ENCODE peak calls at places on chromosomes 1 and 21, in five cellular contexts. One of them, this sample, is unnamed.
A peak's percentile ranks its signal among the peaks of the same experiment; 100 is the strongest.

GRCh38 chr1:236868625-236869467 is 73.8 kb downstream of the MTR start:
- DNase-seq in vagina: no peak
- DNase-seq in esophagus muscularis mucosa: no peak
- DNase-seq in colonic mucosa: peak; percentile 30
- DNase-seq in tibial artery: no peak
- DNase-seq in this sample: peak; percentile 62

GRCh38 chr1:190399233-190399632 is 78.4 kb downstream of the BRINP3 start:
- DNase-seq in colonic mucosa: no peak
- DNase-seq in vagina: no peak
- DNase-seq in esophagus muscularis mucosa: no peak
- DNase-seq in tibial artery: no peak
- DNase-seq in this sample: no peak

GRCh38 chr1:181021811-181022434 is 747 bp downstream of the STX6 start:
- DNase-seq in esophagus muscularis mucosa: no peak
- DNase-seq in tibial artery: peak; percentile 69
- DNase-seq in colonic mucosa: peak; percentile 72
- DNase-seq in vagina: no peak
- DNase-seq in this sample: peak; percentile 61

GRCh38 chr1:100902365-100902764 is 6.5 kb downstream of the SLC30A7 start:
- DNase-seq in tibial artery: no peak
- DNase-seq in vagina: no peak
- DNase-seq in colonic mucosa: no peak
- DNase-seq in esophagus muscularis mucosa: no peak
- DNase-seq in this sample: no peak

GRCh38 chr1:155128755-155129473 is 1.2 kb downstream of the EFNA1 start:
- DNase-seq in esophagus muscularis mucosa: no peak
- DNase-seq in vagina: no peak
- DNase-seq in tibial artery: no peak
- DNase-seq in colonic mucosa: peak; percentile 89
- DNase-seq in this sample: no peak

GRCh38 chr1:146032613-146033219 is 11.2 kb upstream of the HJV start:
- DNase-seq in esophagus muscularis mucosa: no peak
- DNase-seq in tibial artery: no peak
- DNase-seq in colonic mucosa: no peak
- DNase-seq in vagina: no peak
- DNase-seq in this sample: peak; percentile 82

GRCh38 chr1:158323866-158324265 is 7.5 kb downstream of the CD1B start:
- DNase-seq in colonic mucosa: no peak
- DNase-seq in tibial artery: no peak
- DNase-seq in esophagus muscularis mucosa: no peak
- DNase-seq in vagina: no peak
- DNase-seq in this sample: no peak

GRCh38 chr1:5917591-5918274 is 74.5 kb downstream of the NPHP4 start:
- DNase-seq in colonic mucosa: no peak
- DNase-seq in vagina: no peak
- DNase-seq in esophagus muscularis mucosa: peak; percentile 39
- DNase-seq in tibial artery: no peak
- DNase-seq in this sample: no peak

GRCh38 chr1:171298696-171299095 is 15.3 kb upstream of the FMO4 start:
- DNase-seq in esophagus muscularis mucosa: peak; percentile 12
- DNase-seq in vagina: no peak
- DNase-seq in tibial artery: no peak
- DNase-seq in colonic mucosa: no peak
- DNase-seq in this sample: no peak

GRCh38 chr1:67710417-67710816 is 25.4 kb downstream of the GADD45A start:
- DNase-seq in tibial artery: peak; percentile 55
- DNase-seq in esophagus muscularis mucosa: no peak
- DNase-seq in colonic mucosa: no peak
- DNase-seq in vagina: no peak
- DNase-seq in this sample: no peak

GRCh38 chr21:32978346-32979270 is 47.1 kb upstream of the OLIG2 start:
- DNase-seq in vagina: no peak
- DNase-seq in esophagus muscularis mucosa: peak; percentile 86
- DNase-seq in tibial artery: no peak
- DNase-seq in colonic mucosa: no peak
- DNase-seq in this sample: no peak

GRCh38 chr1:183484254-183484653 is 12.0 kb downstream of the SMG7 start:
- DNase-seq in colonic mucosa: no peak
- DNase-seq in vagina: no peak
- DNase-seq in tibial artery: no peak
- DNase-seq in esophagus muscularis mucosa: no peak
- DNase-seq in this sample: no peak

GRCh38 chr1:31762726-31763670 is 1.1 kb downstream of the ADGRB2 start:
- DNase-seq in colonic mucosa: peak; percentile 56
- DNase-seq in esophagus muscularis mucosa: no peak
- DNase-seq in vagina: no peak
- DNase-seq in tibial artery: peak; percentile 31
- DNase-seq in this sample: peak; percentile 80

GRCh38 chr1:119767486-119767885 is 1.2 kb downstream of the HMGCS2 start:
- DNase-seq in colonic mucosa: no peak
- DNase-seq in esophagus muscularis mucosa: peak; percentile 7
- DNase-seq in vagina: no peak
- DNase-seq in tibial artery: no peak
- DNase-seq in this sample: no peak

GRCh38 chr1:2091611-2092604 is 41.7 kb downstream of the PRKCZ start:
- DNase-seq in vagina: no peak
- DNase-seq in colonic mucosa: peak; percentile 85
- DNase-seq in esophagus muscularis mucosa: no peak
- DNase-seq in tibial artery: peak; percentile 27
- DNase-seq in this sample: peak; percentile 26

GRCh38 chr1:213987876-213988638 is at the start of gene PROX1:
- DNase-seq in vagina: no peak
- DNase-seq in tibial artery: peak; percentile 81
- DNase-seq in colonic mucosa: peak; percentile 89
- DNase-seq in esophagus muscularis mucosa: peak; percentile 96
- DNase-seq in this sample: no peak

GRCh38 chr1:212977781-212978645 is 27.7 kb downstream of the VASH2 start:
- DNase-seq in vagina: no peak
- DNase-seq in colonic mucosa: no peak
- DNase-seq in esophagus muscularis mucosa: no peak
- DNase-seq in tibial artery: no peak
- DNase-seq in this sample: no peak

GRCh38 chr1:180530501-180530900 is 28.1 kb upstream of the ACBD6 start:
- DNase-seq in vagina: no peak
- DNase-seq in colonic mucosa: peak; percentile 20
- DNase-seq in esophagus muscularis mucosa: no peak
- DNase-seq in tibial artery: no peak
- DNase-seq in this sample: no peak

GRCh38 chr1:201825245-201825644 is 3.7 kb upstream of the IPO9 start:
- DNase-seq in esophagus muscularis mucosa: no peak
- DNase-seq in vagina: no peak
- DNase-seq in tibial artery: no peak
- DNase-seq in colonic mucosa: no peak
- DNase-seq in this sample: no peak

GRCh38 chr21:15037894-15038293 is 26.9 kb downstream of the NRIP1 start:
- DNase-seq in esophagus muscularis mucosa: no peak
- DNase-seq in vagina: no peak
- DNase-seq in tibial artery: no peak
- DNase-seq in colonic mucosa: no peak
- DNase-seq in this sample: no peak

GRCh38 chr1:94039871-94040569 is 80.9 kb downstream of the ABCA4 start:
- DNase-seq in vagina: no peak
- DNase-seq in colonic mucosa: no peak
- DNase-seq in tibial artery: peak; percentile 59
- DNase-seq in esophagus muscularis mucosa: no peak
- DNase-seq in this sample: no peak

GRCh38 chr1:192445849-192446489 is 129.2 kb downstream of the RGS21 start:
- DNase-seq in colonic mucosa: peak; percentile 59
- DNase-seq in esophagus muscularis mucosa: no peak
- DNase-seq in vagina: no peak
- DNase-seq in tibial artery: peak; percentile 30
- DNase-seq in this sample: peak; percentile 53

GRCh38 chr1:226276077-226276682 is 32.8 kb downstream of the LIN9 start:
- DNase-seq in tibial artery: no peak
- DNase-seq in vagina: no peak
- DNase-seq in esophagus muscularis mucosa: no peak
- DNase-seq in colonic mucosa: no peak
- DNase-seq in this sample: no peak

GRCh38 chr1:234871039-234871709 is 257.5 kb downstream of the TOMM20 start:
- DNase-seq in esophagus muscularis mucosa: no peak
- DNase-seq in colonic mucosa: no peak
- DNase-seq in tibial artery: no peak
- DNase-seq in vagina: no peak
- DNase-seq in this sample: no peak

DNA sequence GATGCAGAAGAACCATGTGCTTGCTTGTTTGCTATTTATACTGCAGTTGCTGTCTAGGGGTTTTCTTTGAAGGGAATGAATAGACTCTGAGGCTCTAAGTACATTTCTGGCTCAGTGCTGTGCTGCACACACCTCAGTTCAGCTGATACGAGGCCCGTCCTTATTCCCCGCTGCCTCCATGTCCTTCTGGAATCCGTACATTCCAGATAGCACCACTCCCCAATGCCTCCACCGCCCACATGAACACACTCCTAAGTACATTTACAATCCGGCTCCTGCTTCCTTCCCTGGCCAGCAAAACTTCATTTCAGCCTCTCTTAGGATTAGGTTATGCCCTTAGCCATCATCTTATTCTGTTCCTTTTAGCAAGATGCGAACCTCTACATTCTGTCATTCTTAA is 57.1 kb downstream of the KCNC4 start:
- DNase-seq in colonic mucosa: no peak
- DNase-seq in tibial artery: no peak
- DNase-seq in vagina: no peak
- DNase-seq in esophagus muscularis mucosa: no peak
- DNase-seq in this sample: no peak
- H3K4me1 ChIP-seq in colonic mucosa: no peaks in the 10 kb centered on the region
- H3K4me1 ChIP-seq in tibial artery: peaks cover 5% of the 10 kb centered on the region
- H3K4me1 ChIP-seq in vagina: no peaks in the 10 kb centered on the region
- H3K4me1 ChIP-seq in esophagus muscularis mucosa: no peaks in the 10 kb centered on the region
- H3K4me1 ChIP-seq in this sample: no peaks in the 10 kb centered on the region

DNA sequence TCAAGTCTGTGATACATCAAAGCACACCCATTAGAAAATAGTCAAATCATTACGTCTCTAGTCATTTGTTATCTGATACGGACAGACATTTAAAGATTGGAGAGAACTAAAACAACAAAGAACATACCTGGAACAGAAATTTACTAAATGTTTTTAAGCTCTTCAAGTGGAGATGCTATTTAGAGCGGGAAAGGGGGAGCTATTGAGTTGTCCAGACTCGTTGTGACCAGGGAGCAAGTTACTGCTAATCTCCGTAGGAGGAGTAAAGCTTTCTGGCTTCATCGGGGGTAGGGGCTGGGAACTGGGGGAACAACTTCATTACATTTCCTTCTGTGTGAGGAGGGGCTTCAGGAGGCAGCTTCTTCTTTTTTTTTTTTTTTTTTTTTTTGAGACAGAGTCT is 129.7 kb downstream of the RNF220 start:
- DNase-seq in tibial artery: no peak
- DNase-seq in colonic mucosa: no peak
- DNase-seq in vagina: no peak
- DNase-seq in esophagus muscularis mucosa: no peak
- DNase-seq in this sample: no peak
- TF ChIP-seq CTCF in tibial artery: no peak
- TF ChIP-seq CTCF in colonic mucosa: no peak
- TF ChIP-seq CTCF in vagina: no peak
- TF ChIP-seq CTCF in esophagus muscularis mucosa: no peak
- TF ChIP-seq CTCF in this sample: no peak

GRCh38 chr1:231337043-231337471 is 595 bp downstream of the EXOC8 start:
- DNase-seq in esophagus muscularis mucosa: no peak
- DNase-seq in vagina: no peak
- DNase-seq in tibial artery: no peak
- DNase-seq in colonic mucosa: peak; percentile 22
- DNase-seq in this sample: no peak

GRCh38 chr1:231337472-231338269 is at the start of gene EXOC8:
- DNase-seq in esophagus muscularis mucosa: peak; percentile 98
- DNase-seq in vagina: peak; percentile 98
- DNase-seq in tibial artery: peak; percentile 92
- DNase-seq in colonic mucosa: peak; percentile 97
- DNase-seq in this sample: peak; percentile 97

GRCh38 chr1:231340328-231341013 is 2.4 kb downstream of the SPRTN start:
- DNase-seq in esophagus muscularis mucosa: no peak
- DNase-seq in colonic mucosa: no peak
- DNase-seq in tibial artery: no peak
- DNase-seq in vagina: no peak
- DNase-seq in this sample: no peak

GRCh38 chr1:231335663-231336602 is 1.7 kb downstream of the EXOC8 start:
- DNase-seq in vagina: no peak
- DNase-seq in esophagus muscularis mucosa: no peak
- DNase-seq in tibial artery: no peak
- DNase-seq in colonic mucosa: no peak
- DNase-seq in this sample: peak; percentile 14

DNA sequence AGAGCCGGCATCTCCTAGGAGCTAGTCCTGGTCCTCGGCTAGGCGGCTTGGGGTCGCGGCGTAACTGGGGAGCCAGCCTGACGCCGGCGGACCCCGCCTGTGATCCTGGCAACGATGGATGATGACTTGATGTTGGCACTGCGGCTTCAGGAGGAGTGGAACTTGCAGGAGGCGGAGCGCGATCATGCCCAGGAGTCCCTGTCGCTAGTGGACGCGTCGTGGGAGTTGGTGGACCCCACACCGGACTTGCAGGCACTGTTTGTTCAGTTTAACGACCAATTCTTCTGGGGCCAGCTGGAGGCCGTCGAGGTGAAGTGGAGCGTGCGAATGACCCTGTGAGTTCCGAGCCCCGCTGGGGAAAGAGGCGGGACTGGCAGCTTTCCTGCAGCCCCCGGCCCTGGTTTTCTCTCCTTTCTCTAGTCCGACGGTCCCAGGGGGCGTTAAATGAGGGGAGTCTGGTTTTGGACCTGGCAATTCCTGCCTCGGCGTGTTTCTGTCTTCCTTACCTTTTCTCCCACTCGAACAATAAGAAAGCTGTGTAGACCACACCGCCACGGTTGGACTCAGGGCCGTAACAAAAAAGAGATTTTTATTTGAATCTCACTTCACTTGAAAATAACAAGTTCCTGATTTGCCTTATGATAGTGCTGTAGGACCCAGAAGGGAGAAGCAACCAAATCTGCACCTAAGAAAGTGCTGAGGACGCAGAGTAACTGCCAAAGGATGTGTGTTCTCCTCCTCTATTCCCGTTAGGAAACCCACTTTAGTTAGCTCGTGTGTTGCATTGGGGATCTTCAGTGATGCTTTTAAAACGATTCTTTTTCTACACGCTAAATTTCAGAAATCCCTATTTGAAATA is at the start of gene SPRTN:
- DNase-seq in esophagus muscularis mucosa: no peak
- DNase-seq in tibial artery: no peak
- DNase-seq in colonic mucosa: no peak
- DNase-seq in vagina: no peak
- DNase-seq in this sample: peak; percentile 24
- H3K4me1 ChIP-seq in esophagus muscularis mucosa: peaks cover 49% of the 10 kb centered on the region
- H3K4me1 ChIP-seq in tibial artery: peaks cover 52% of the 10 kb centered on the region
- H3K4me1 ChIP-seq in colonic mucosa: peaks cover 13% of the 10 kb centered on the region
- H3K4me1 ChIP-seq in vagina: peaks cover 58% of the 10 kb centered on the region
- H3K4me1 ChIP-seq in this sample: peaks cover 28% of the 10 kb centered on the region

DNA sequence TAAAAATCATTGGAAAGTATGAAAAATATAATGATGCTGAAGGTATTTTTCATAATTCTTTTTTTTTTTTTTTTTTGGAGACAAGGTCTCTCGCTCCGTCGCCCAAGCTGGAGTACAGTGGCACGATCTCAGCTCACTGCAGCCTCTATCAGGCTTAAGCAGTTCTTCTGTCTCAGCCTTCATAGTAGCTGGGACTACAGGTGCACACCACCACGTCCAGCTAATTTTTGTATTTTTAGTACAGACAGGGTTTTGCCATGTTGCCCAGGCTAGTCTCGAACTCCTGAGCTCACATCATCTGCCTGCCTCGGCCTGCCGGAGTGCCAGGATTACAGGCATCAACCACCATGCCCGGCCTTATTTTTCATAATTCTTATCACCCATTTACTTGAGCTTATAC is 13.3 kb downstream of the SMAP2 start:
- DNase-seq in colonic mucosa: no peak
- DNase-seq in tibial artery: no peak
- DNase-seq in esophagus muscularis mucosa: no peak
- DNase-seq in vagina: no peak
- DNase-seq in this sample: peak; percentile 52
- TF ChIP-seq CTCF in colonic mucosa: no peak
- TF ChIP-seq CTCF in tibial artery: no peak
- TF ChIP-seq CTCF in esophagus muscularis mucosa: no peak
- TF ChIP-seq CTCF in vagina: no peak
- TF ChIP-seq CTCF in this sample: no peak

This sample was measured in OCI-LY7.